ENCODE peak calls at places on chromosomes 4 and X, in eight cellular contexts. L is ascending aorta; X is CD8-positive, alpha-beta memory T cell; W is psoas muscle; B is effector memory CD4-positive, alpha-beta T cell; J is adipocyte; U is CD4-positive, alpha-beta memory T cell; P is endodermal cell. I is an unnamed sample.

GRCh38 chr4:7744131-7744804 is 195.4 kb downstream of the AFAP1 start:
- DNase-seq in W (peak; percentile 7), P (no peak), L (no peak), X (no peak), B (no peak), J (no peak), U (no peak), I (no peak)

GRCh38 chr4:95505149-95505548 is 43.6 kb downstream of the UNC5C start:
- DNase-seq in J (peak; percentile 62), W (no peak), U (no peak), X (no peak), P (no peak), L (no peak), B (no peak), I (no peak)

GRCh38 chr4:57064811-57065711 is 45.1 kb downstream of the IGFBP7 start:
- DNase-seq in P (no peak), B (no peak), J (peak; percentile 89), X (no peak), L (peak; percentile 78), W (peak; percentile 74), U (no peak), I (no peak)

GRCh38 chrX:118976599-118977340 is 2.4 kb downstream of the LONRF3 start:
- DNase-seq in J (peak; percentile 7), U (peak; percentile 11), B (peak; percentile 18), P (peak; percentile 54), W (peak; percentile 80), L (peak; percentile 74), X (peak; percentile 2), I (no peak)

GRCh38 chr4:186942745-186943606 is 219.3 kb upstream of the FAT1 start:
- DNase-seq in W (no peak), P (no peak), L (no peak), X (no peak), U (no peak), B (no peak), J (peak; percentile 59), I (no peak)

GRCh38 chrX:51420610-51421009 is 75.8 kb downstream of the NUDT11 start:
- DNase-seq in L (no peak), X (no peak), B (no peak), W (no peak), U (peak; percentile 46), P (no peak), J (peak; percentile 81), I (peak; percentile 32)

GRCh38 chrX:150531467-150531866 is 37.0 kb upstream of the MTM1 start:
- DNase-seq in X (no peak), B (no peak), W (no peak), P (no peak), U (no peak), J (no peak), L (peak; percentile 40), I (no peak)

GRCh38 chr4:87049508-87049907 is 114.7 kb downstream of the AFF1 start:
- DNase-seq in B (no peak), X (no peak), U (no peak), W (no peak), L (no peak), J (no peak), P (no peak), I (no peak)

GRCh38 chr4:189202182-189202868 is 738.3 kb upstream of the FRG1 start:
- DNase-seq in J (peak; percentile 94), W (peak; percentile 83), B (no peak), U (no peak), X (no peak), L (peak; percentile 75), P (peak; percentile 78), I (peak; percentile 28)

GRCh38 chr4:158938462-158939044 is 164.3 kb upstream of the RAPGEF2 start:
- DNase-seq in W (no peak), L (no peak), J (peak; percentile 41), P (no peak), U (no peak), B (no peak), X (no peak), I (no peak)

GRCh38 chr4:16289872-16290554 is 63.7 kb upstream of the TAPT1 start:
- DNase-seq in L (no peak), X (no peak), J (peak; percentile 75), U (no peak), B (no peak), P (no peak), W (no peak), I (peak; percentile 20)

GRCh38 chrX:48937065-48937907 is 18.5 kb upstream of the PIM2 start:
- DNase-seq in W (peak; percentile 68), L (peak; percentile 72), B (peak; percentile 78), U (peak; percentile 93), J (no peak), P (peak; percentile 64), X (peak; percentile 72), I (no peak)

GRCh38 chr4:38138363-38138762 is 178.2 kb downstream of the PTTG2 start:
- DNase-seq in X (no peak), U (no peak), P (no peak), B (no peak), W (no peak), L (no peak), J (no peak), I (no peak)

GRCh38 chrX:128623361-128623760 is 571.2 kb upstream of the ACTRT1 start:
- DNase-seq in P (no peak), J (no peak), W (no peak), U (no peak), X (no peak), L (no peak), B (no peak), I (no peak)

GRCh38 chrX:55135171-55135570 is 46.4 kb downstream of the PAGE2 start:
- DNase-seq in U (peak; percentile 11), W (peak; percentile 50), X (no peak), L (no peak), J (peak; percentile 46), B (no peak), P (peak; percentile 54), I (no peak)

GRCh38 chrX:74535633-74536141 is 78.7 kb downstream of the RLIM start:
- DNase-seq in B (peak; percentile 9), P (peak; percentile 75), W (peak; percentile 92), L (peak; percentile 85), X (peak; percentile 7), J (peak; percentile 73), U (peak; percentile 19), I (peak; percentile 6)

GRCh38 chrX:69538321-69538876 is 34.3 kb downstream of the NALF2 start:
- DNase-seq in P (peak; percentile 86), U (peak; percentile 54), X (peak; percentile 51), B (peak; percentile 45), J (peak; percentile 77), L (peak; percentile 72), W (peak; percentile 90), I (peak; percentile 59)

DNA sequence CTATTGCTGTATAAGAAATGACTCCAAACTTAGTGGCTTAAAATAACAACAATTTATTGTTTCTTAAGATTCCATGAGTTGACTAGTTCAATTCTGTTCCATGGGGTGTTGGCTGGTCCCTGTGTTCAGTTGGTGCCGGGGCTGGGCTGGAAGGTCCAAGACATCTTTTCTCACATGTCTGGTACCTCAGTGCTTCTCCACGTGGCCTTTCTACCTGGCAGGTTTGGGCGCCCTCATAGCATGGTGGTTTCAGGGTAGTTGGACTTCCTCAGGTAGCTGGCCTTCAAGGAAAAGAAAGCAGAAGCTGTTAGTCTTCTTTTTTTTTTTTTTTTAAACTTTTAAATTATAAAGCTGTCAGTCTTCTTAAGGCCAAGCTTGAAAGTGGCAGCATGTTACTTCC is 104.6 kb upstream of the LIMCH1 start:
- DNase-seq in J (no peak), U (no peak), B (no peak), W (no peak), X (no peak), L (no peak), P (no peak), I (no peak)
- H3K4me1 ChIP-seq in J (peaks cover 50% of the 10 kb centered on the region), U (no peaks in the 10 kb centered on the region), B (no peaks in the 10 kb centered on the region), W (peaks cover 69% of the 10 kb centered on the region), X (no peaks in the 10 kb centered on the region), L (peaks cover 14% of the 10 kb centered on the region), P (peaks cover 11% of the 10 kb centered on the region), I (peaks cover 3% of the 10 kb centered on the region)

DNA sequence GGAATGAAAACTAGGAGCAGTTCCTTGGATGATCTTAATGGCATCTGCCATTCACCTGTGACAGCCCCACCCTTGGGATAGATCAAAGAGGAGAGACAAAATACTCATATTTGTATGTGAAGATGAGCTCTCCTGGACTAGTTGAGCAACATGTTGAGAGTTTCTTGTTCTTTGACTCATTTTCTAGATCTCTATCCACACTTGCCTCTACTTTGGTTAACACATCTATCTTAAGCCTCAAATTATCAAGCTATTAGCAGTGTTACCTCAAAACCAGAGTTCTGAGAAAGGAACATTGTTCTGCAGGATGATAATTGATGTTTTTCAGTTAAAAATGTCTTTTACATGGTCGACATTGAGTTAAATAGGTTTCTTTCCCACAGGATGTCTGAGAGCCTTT is 94.2 kb upstream of the TEX13D start:
- DNase-seq in L (no peak), W (no peak), J (no peak), P (no peak), X (no peak), B (no peak), U (no peak), I (no peak)
- H3K27me3 ChIP-seq in L (no peaks in the 10 kb centered on the region), W (no peaks in the 10 kb centered on the region), J (no peaks in the 10 kb centered on the region), P (no peaks in the 10 kb centered on the region), X (no peaks in the 10 kb centered on the region), B (no peaks in the 10 kb centered on the region), U (no peaks in the 10 kb centered on the region), I (no peaks in the 10 kb centered on the region)

DNA sequence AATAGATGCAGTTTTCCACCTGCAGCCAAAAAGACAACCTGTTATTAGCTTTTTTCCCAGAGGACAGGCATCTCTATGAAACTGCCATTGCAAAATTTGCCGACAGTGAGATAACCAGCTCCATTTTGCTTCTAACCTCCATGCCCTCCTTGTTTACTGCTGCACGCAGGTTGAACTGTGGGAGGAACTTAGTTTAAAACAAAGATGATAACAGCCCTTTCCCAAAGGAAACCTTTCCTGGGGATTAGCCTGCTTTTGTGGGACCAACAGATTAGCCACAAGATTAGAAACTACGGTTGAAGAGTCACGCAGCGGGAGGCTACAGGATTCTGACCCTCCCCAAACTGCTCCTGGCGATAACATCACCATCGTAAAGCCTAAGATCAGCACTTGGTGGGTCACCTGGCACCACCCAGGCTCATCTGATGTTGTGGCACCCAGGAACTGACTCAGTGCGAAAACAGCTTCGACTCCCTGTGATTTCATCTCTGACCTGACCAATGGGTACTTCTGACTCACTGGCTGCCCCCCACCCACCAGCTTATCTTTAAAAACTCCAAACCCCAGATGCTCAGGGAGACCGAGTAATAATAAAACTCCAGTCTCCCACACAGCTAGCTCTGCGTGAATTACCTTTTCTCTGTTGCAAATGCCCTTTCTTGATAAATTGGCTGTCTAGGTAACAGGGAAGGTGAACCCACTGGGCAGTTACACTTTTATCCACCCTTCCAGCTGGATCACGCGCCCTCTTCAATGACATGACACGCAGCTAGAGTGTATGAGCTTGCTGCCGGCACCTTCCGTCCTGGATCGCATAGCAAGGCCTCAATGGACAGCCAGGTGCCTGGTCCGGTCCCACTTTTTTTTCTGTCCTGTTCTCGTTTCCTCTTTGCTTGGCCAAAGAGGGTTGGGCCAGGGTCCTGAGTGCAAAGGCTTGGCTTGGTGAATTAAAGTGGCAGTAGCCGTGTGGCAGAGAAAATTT is 27.2 kb downstream of the NOP14 start:
- DNase-seq in J (no peak), W (peak; percentile 50), B (peak; percentile 37), X (peak; percentile 66), U (peak; percentile 46), L (peak; percentile 63), P (peak; percentile 42), I (no peak)
- H3K4me1 ChIP-seq in J (peaks cover 24% of the 10 kb centered on the region), W (peaks cover 46% of the 10 kb centered on the region), B (peaks cover 57% of the 10 kb centered on the region), X (peaks cover 54% of the 10 kb centered on the region), U (peaks cover 56% of the 10 kb centered on the region), L (no peaks in the 10 kb centered on the region), P (peaks cover 18% of the 10 kb centered on the region), I (peaks cover 38% of the 10 kb centered on the region)

DNA sequence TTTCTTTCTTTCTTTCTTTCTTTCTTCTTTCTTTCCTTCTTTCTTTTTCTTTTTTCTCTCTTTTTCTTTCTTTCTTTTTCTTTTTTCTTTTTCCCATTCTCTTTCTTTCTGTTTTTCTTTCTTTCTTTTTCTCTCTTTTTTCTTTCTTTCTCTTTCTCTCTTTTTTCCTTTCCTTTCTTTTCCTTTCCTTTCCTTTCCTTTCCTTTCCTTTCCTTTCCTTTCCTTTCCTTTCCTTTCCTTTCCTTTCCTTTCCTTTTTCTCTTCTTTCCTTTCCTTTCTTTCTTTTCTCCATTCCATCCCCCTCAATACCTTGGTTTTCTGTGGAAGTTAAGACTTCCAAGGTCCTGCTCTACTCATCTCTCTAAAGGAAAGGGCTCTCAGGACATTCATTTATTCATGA is 102.8 kb upstream of the CLNK start:
- DNase-seq in P (no peak), J (no peak), U (no peak), X (no peak), L (no peak), W (no peak), B (no peak), I (no peak)
- H3K27me3 ChIP-seq in P (no peaks in the 10 kb centered on the region), J (no peaks in the 10 kb centered on the region), U (no peaks in the 10 kb centered on the region), X (no peaks in the 10 kb centered on the region), L (no peaks in the 10 kb centered on the region), W (no peaks in the 10 kb centered on the region), B (no peaks in the 10 kb centered on the region), I (no peaks in the 10 kb centered on the region)